ENCODE peak calls at places on chromosomes 13 and 19, in ten cellular contexts. E is stimulated activated CD4-positive, alpha-beta T cell treated with anti-CD3 and anti-CD28 coated beads, Interleukin-1b, Interleukin-23, amount 100 ng/mL, for 24 hours; S is activated naive CD4-positive, alpha-beta T cell treated with anti-CD3 and anti-CD28 coated beads, Interleukin-2, amount 50 U/mL, for 16 hours; O is cardiac muscle cell; Q is renal cortical epithelial cell; L is pancreas; X is effector memory CD8-positive, alpha-beta T cell; I is RWPE1; K is central memory CD8-positive, alpha-beta T cell; W is stimulated activated CD8-positive, alpha-beta memory T cell treated with anti-CD3 and anti-CD28 coated beads, Interleukin-2, amount 100 ng/mL, for 48 hours. U is an unnamed sample.

GRCh38 chr19:17555929-17556813 is 722 bp downstream of the COLGALT1 start:
- DNase-seq in W (peak), E (no peak), K (no peak), Q (peak), X (no peak), L (peak), S (no peak), I (no peak), O (peak), U (peak)

GRCh38 chr19:16541526-16542044 is 652 bp downstream of the CHERP start:
- DNase-seq in I (no peak), Q (no peak), L (no peak), O (peak), W (no peak), S (no peak), E (no peak), K (no peak), X (no peak), U (no peak)

GRCh38 chr19:7868671-7869452 is 5.3 kb downstream of the PRR36 start:
- DNase-seq in W (peak), I (peak), O (peak), K (peak), E (peak), X (peak), L (peak), Q (peak), S (peak), U (no peak)

GRCh38 chr19:42850981-42851717 is 28.4 kb downstream of the PSG1 start:
- DNase-seq in E (no peak), Q (peak), O (peak), S (no peak), X (no peak), K (no peak), W (no peak), L (no peak), I (peak), U (no peak)

GRCh38 chr13:24215732-24216131 is 55.2 kb downstream of the SPATA13 start:
- DNase-seq in E (no peak), S (no peak), Q (peak), K (no peak), L (peak), X (no peak), W (no peak), O (peak), I (no peak), U (no peak)

GRCh38 chr13:109818136-109818535 is 31.8 kb upstream of the IRS2 start:
- DNase-seq in Q (no peak), W (no peak), L (no peak), X (no peak), I (no peak), O (no peak), S (no peak), E (no peak), K (no peak), U (no peak)

GRCh38 chr13:106145997-106146864 is 389.2 kb downstream of the EFNB2 start:
- DNase-seq in O (no peak), Q (no peak), K (no peak), I (no peak), W (no peak), S (no peak), X (no peak), E (no peak), L (no peak), U (no peak)

GRCh38 chr19:57473646-57474045 is 3.7 kb downstream of the ZNF772 start:
- DNase-seq in K (no peak), L (no peak), O (peak), E (no peak), S (no peak), X (no peak), Q (no peak), I (no peak), W (no peak), U (no peak)

GRCh38 chr13:108561152-108561551 is 68.3 kb upstream of the MYO16 start:
- DNase-seq in K (no peak), O (no peak), Q (no peak), E (no peak), S (no peak), X (no peak), L (peak), I (no peak), W (no peak), U (no peak)

GRCh38 chr13:35342440-35342839 is 134.0 kb downstream of the MAB21L1 start:
- DNase-seq in I (no peak), E (no peak), L (no peak), W (no peak), K (no peak), O (no peak), X (no peak), S (no peak), Q (no peak), U (no peak)

GRCh38 chr13:110006304-110006703 is 219.9 kb upstream of the IRS2 start:
- DNase-seq in Q (peak), O (peak), W (no peak), S (no peak), L (no peak), X (no peak), K (no peak), E (no peak), I (peak), U (no peak)